ENCODE peak calls at places on chromosomes 13 and 19, in four cellular contexts. D, X, Q and N are unnamed samples.

GRCh38 chr13:29472317-29472961 is 123.0 kb downstream of the SLC7A1 start:
- DNase-seq in D (no peak), X (no peak), Q (no peak), N (peak)

GRCh38 chr13:67043901-67044300 is 186.2 kb downstream of the PCDH9 start:
- DNase-seq in D (no peak), X (no peak), Q (no peak), N (no peak)

GRCh38 chr13:27920677-27921420 is 1.0 kb downstream of the PDX1 start:
- DNase-seq in D (no peak), X (no peak), Q (no peak), N (no peak)

GRCh38 chr19:38840583-38840968 is 9.0 kb upstream of the ECH1 start:
- DNase-seq in D (no peak), X (no peak), Q (no peak), N (no peak)

GRCh38 chr13:76994281-76994680 is 2.4 kb downstream of the CLN5 start:
- DNase-seq in D (no peak), X (no peak), Q (no peak), N (no peak)

GRCh38 chr19:22784051-22784450 is at the start of gene ZNF99:
- DNase-seq in D (peak), X (peak), Q (no peak), N (peak)

GRCh38 chr13:25214371-25215252 is 42.5 kb upstream of the AMER2 start:
- DNase-seq in D (no peak), X (no peak), Q (no peak), N (no peak)

GRCh38 chr13:98944336-98944735 is 33.5 kb downstream of the DOCK9 start:
- DNase-seq in D (no peak), X (no peak), Q (no peak), N (no peak)

GRCh38 chr19:46471116-46471733 is at the start of gene PNMA8A:
- DNase-seq in D (peak), X (peak), Q (no peak), N (peak)

GRCh38 chr19:54937926-54938325 is 9.4 kb downstream of the NLRP7 start:
- DNase-seq in D (no peak), X (no peak), Q (no peak), N (no peak)

GRCh38 chr19:11365557-11366117 is 8.8 kb upstream of the SWSAP1 start:
- DNase-seq in D (no peak), X (no peak), Q (no peak), N (no peak)

GRCh38 chr13:63842102-63842501 is 2426.5 kb upstream of the PCDH20 start:
- DNase-seq in D (no peak), X (no peak), Q (no peak), N (no peak)

GRCh38 chr19:575527-576506 is 3.4 kb downstream of the BSG start:
- DNase-seq in D (no peak), X (no peak), Q (no peak), N (peak)

GRCh38 chr19:13150919-13151604 is 851 bp downstream of the IER2 start:
- DNase-seq in D (peak), X (no peak), Q (no peak), N (peak)

DNA sequence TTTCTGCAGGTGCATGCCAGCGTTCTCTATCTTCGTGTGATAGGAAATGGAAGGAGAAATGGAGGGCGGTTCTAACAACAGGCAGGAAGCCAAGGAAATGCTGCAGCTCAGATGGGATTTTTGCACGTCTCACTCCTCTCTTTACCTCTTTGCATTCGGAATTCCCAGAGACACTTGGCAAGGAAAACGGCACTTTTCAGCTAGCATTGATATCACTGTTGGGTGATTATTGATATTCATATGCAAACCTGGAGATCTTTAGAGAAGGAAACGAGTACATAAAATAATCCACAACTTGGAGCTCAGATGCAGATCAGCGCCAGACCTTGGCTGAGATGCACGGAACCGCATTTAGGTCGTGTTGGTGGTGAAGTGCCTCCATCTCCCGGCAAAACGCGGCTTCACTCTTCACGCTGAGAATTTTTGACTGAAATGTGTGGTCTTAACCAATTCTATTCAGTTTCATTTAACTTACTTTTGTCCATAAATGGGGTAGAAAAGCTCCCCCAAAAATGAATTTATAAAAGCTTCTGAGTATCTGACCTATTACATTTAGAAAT is 77.2 kb upstream of the ARHGEF7 start:
- DNase-seq in D (no peak), X (no peak), Q (no peak), N (no peak)
- TF ChIP-seq CTCF in D (no peak), X (no peak), Q (no peak), N (no peak)

GRCh38 chr13:113273856-113274590 is 23.0 kb upstream of the LAMP1 start:
- DNase-seq in D (peak), X (no peak), Q (no peak), N (no peak)

GRCh38 chr13:113272791-113273190 is 24.2 kb upstream of the LAMP1 start:
- DNase-seq in D (no peak), X (no peak), Q (no peak), N (no peak)

GRCh38 chr13:113275387-113275786 is 21.7 kb upstream of the LAMP1 start:
- DNase-seq in D (peak), X (no peak), Q (peak), N (peak)
- TF ChIP-seq CTCF in D (peak), X (peak), Q (peak), N (no peak)

GRCh38 chr19:35542209-35542608 is 3.2 kb upstream of the TMEM147 start:
- DNase-seq in D (no peak), X (no peak), Q (no peak), N (no peak)

GRCh38 chr19:35545855-35546381 is 492 bp downstream of the TMEM147 start:
- DNase-seq in D (peak), X (no peak), Q (no peak), N (peak)

GRCh38 chr19:35545001-35545854 is at the start of gene TMEM147:
- DNase-seq in D (peak), X (peak), Q (peak), N (peak)

GRCh38 chr19:35544110-35544802 is 1.2 kb upstream of the TMEM147 start:
- DNase-seq in D (no peak), X (no peak), Q (no peak), N (no peak)

DNA sequence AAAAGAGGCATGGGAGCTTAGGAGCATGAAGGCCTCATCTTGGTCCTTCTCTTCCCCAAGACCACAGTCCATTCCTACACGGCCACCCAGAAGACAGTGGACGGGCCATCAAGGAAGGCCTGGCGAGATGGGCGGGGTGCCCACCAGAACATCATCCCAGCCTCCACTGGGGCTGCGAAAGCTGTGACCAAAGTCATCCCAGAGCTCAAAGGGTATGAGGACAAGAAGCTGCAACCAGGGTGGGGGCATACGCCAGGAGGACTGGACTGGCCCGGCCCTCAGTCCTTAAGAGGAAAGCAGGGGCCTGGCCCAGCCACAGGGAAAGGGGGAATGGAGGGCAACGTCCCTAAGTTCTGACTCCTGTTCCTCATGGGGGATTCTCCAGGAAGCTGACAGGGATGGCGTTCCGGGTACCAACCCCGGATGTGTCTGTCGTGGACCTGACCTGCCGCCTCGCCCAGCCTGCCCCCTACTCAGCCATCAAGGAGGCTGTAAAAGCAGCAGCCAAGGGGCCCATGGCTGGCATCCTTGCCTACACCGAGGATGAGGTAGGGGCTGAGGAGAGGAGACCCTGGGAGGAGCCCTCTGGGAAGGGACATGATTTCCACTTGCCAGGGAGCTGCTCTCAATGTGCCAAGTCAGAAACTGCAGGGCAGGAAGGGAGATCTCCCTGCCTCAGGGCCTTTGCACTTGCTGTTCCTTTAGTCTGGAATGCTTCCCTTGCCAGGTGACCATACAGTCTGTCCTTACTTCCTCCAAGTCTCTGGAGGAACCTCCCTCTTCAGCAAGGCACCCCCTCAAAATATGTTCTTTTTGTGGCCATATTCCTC is 1.9 kb upstream of the TMEM147 start:
- DNase-seq in D (no peak), X (no peak), Q (no peak), N (no peak)
- TF ChIP-seq CTCF in D (no peak), X (no peak), Q (no peak), N (no peak)

GRCh38 chr19:7311911-7312310 is 17.7 kb upstream of the INSR start:
- DNase-seq in D (no peak), X (no peak), Q (no peak), N (no peak)
- TF ChIP-seq CTCF in D (no peak), X (no peak), Q (no peak), N (no peak)

GRCh38 chr19:58406818-58407657 is 1.4 kb upstream of the ZNF584 start:
- DNase-seq in D (no peak), X (no peak), Q (no peak), N (no peak)
- TF ChIP-seq CTCF in D (no peak), X (no peak), Q (peak), N (no peak)

GRCh38 chr19:3545669-3546034 is 6.7 kb downstream of the TEKTIP1 start:
- DNase-seq in D (no peak), X (no peak), Q (no peak), N (no peak)

GRCh38 chr19:3547301-3547731 is 8.3 kb downstream of the TEKTIP1 start:
- DNase-seq in D (no peak), X (no peak), Q (no peak), N (no peak)

GRCh38 chr19:3544742-3545668 is 6.0 kb downstream of the TEKTIP1 start:
- DNase-seq in D (peak), X (no peak), Q (no peak), N (peak)

GRCh38 chr19:3547767-3548282 is 8.9 kb downstream of the TEKTIP1 start:
- DNase-seq in D (no peak), X (no peak), Q (no peak), N (no peak)

GRCh38 chr19:3546119-3546518 is 7.1 kb downstream of the TEKTIP1 start:
- DNase-seq in D (no peak), X (no peak), Q (no peak), N (no peak)
- TF ChIP-seq CTCF in D (no peak), X (no peak), Q (no peak), N (no peak)

GRCh38 chr19:51808333-51808986 is 13.5 kb downstream of the FPR3 start:
- DNase-seq in D (no peak), X (no peak), Q (no peak), N (no peak)
- TF ChIP-seq CTCF in D (no peak), X (no peak), Q (no peak), N (no peak)

GRCh38 chr19:41959056-41960053 is at the start of gene RABAC1:
- DNase-seq in D (peak), X (peak), Q (peak), N (peak)

GRCh38 chr19:41957161-41957837 is 1.8 kb downstream of the RABAC1 start:
- DNase-seq in D (no peak), X (no peak), Q (no peak), N (no peak)

GRCh38 chr19:41956621-41957020 is 2.5 kb downstream of the RABAC1 start:
- DNase-seq in D (no peak), X (no peak), Q (no peak), N (no peak)

GRCh38 chr19:41958367-41959055 is 610 bp downstream of the RABAC1 start:
- DNase-seq in D (peak), X (peak), Q (peak), N (peak)

GRCh38 chr19:41957838-41958366 is 1.2 kb downstream of the RABAC1 start:
- DNase-seq in D (peak), X (no peak), Q (peak), N (peak)
- TF ChIP-seq CTCF in D (peak), X (peak), Q (peak), N (peak)

GRCh38 chr13:39765801-39766463 is 110.5 kb downstream of the COG6 start:
- DNase-seq in D (peak), X (no peak), Q (no peak), N (peak)
- TF ChIP-seq CTCF in D (no peak), X (no peak), Q (no peak), N (no peak)